ENCODE peak calls at places on chromosome 3, in four cellular contexts. One of them, this sample, is unnamed.

GRCh38 chr3:138459619-138460535 is 25.5 kb downstream of the ESYT3 start:
- DNase-seq in mucosa of descending colon: no peak
- DNase-seq in MCF 10A: no peak
- DNase-seq in stomach: no peak
- DNase-seq in this sample: peak; percentile 77

GRCh38 chr3:62238431-62238830 is 134.9 kb downstream of the FEZF2 start:
- DNase-seq in mucosa of descending colon: no peak
- DNase-seq in MCF 10A: no peak
- DNase-seq in stomach: no peak
- DNase-seq in this sample: no peak

GRCh38 chr3:13451301-13451673 is 28.8 kb upstream of the HDAC11 start:
- DNase-seq in mucosa of descending colon: no peak
- DNase-seq in MCF 10A: no peak
- DNase-seq in stomach: no peak
- DNase-seq in this sample: no peak

GRCh38 chr3:43259626-43260025 is 26.7 kb upstream of the SNRK start:
- DNase-seq in mucosa of descending colon: no peak
- DNase-seq in MCF 10A: peak; percentile 59
- DNase-seq in stomach: no peak
- DNase-seq in this sample: no peak

GRCh38 chr3:18988619-18989229 is 159.6 kb upstream of the KCNH8 start:
- DNase-seq in mucosa of descending colon: no peak
- DNase-seq in MCF 10A: peak; percentile 63
- DNase-seq in stomach: no peak
- DNase-seq in this sample: no peak

GRCh38 chr3:112297714-112298113 is 3.7 kb upstream of the SLC9C1 start:
- DNase-seq in mucosa of descending colon: no peak
- DNase-seq in MCF 10A: no peak
- DNase-seq in stomach: no peak
- DNase-seq in this sample: no peak

GRCh38 chr3:190718691-190719090 is 143.8 kb downstream of the GMNC start:
- DNase-seq in mucosa of descending colon: no peak
- DNase-seq in MCF 10A: peak; percentile 48
- DNase-seq in stomach: no peak
- DNase-seq in this sample: no peak

GRCh38 chr3:88059380-88060160 is 515 bp downstream of the ZNF654 start:
- DNase-seq in mucosa of descending colon: no peak
- DNase-seq in MCF 10A: no peak
- DNase-seq in stomach: no peak
- DNase-seq in this sample: no peak

GRCh38 chr3:49673715-49674490 is at the start of gene APEH:
- DNase-seq in mucosa of descending colon: peak; percentile 99
- DNase-seq in MCF 10A: peak; percentile 98
- DNase-seq in stomach: peak; percentile 98
- DNase-seq in this sample: peak; percentile 99

GRCh38 chr3:108406063-108406660 is 104.2 kb downstream of the MYH15 start:
- DNase-seq in mucosa of descending colon: no peak
- DNase-seq in MCF 10A: peak; percentile 3
- DNase-seq in stomach: no peak
- DNase-seq in this sample: no peak

GRCh38 chr3:59816312-59816711 is 766.5 kb upstream of the CFAP20DC start:
- DNase-seq in mucosa of descending colon: no peak
- DNase-seq in MCF 10A: no peak
- DNase-seq in stomach: no peak
- DNase-seq in this sample: no peak

GRCh38 chr3:177447938-177448337 is 250.7 kb upstream of the TBL1XR1 start:
- DNase-seq in mucosa of descending colon: peak; percentile 90
- DNase-seq in MCF 10A: peak; percentile 96
- DNase-seq in stomach: peak; percentile 89
- DNase-seq in this sample: no peak

GRCh38 chr3:52313774-52314188 is 2.3 kb upstream of the DNAH1 start:
- DNase-seq in mucosa of descending colon: no peak
- DNase-seq in MCF 10A: peak; percentile 45
- DNase-seq in stomach: no peak
- DNase-seq in this sample: no peak

GRCh38 chr3:43348852-43349574 is 62.7 kb downstream of the SNRK start:
- DNase-seq in mucosa of descending colon: no peak
- DNase-seq in MCF 10A: no peak
- DNase-seq in stomach: no peak
- DNase-seq in this sample: no peak

GRCh38 chr3:37626722-37627565 is 234.7 kb upstream of the CTDSPL start:
- DNase-seq in mucosa of descending colon: no peak
- DNase-seq in MCF 10A: no peak
- DNase-seq in stomach: no peak
- DNase-seq in this sample: no peak

GRCh38 chr3:55588120-55588765 is 101.1 kb upstream of the WNT5A start:
- DNase-seq in mucosa of descending colon: no peak
- DNase-seq in MCF 10A: no peak
- DNase-seq in stomach: no peak
- DNase-seq in this sample: no peak

GRCh38 chr3:141331370-141332318 is 36.7 kb upstream of the ZBTB38 start:
- DNase-seq in mucosa of descending colon: peak; percentile 60
- DNase-seq in MCF 10A: peak; percentile 89
- DNase-seq in stomach: no peak
- DNase-seq in this sample: no peak

GRCh38 chr3:160331127-160331937 is 67.7 kb downstream of the IFT80 start:
- DNase-seq in mucosa of descending colon: no peak
- DNase-seq in MCF 10A: peak; percentile 70
- DNase-seq in stomach: no peak
- DNase-seq in this sample: no peak

GRCh38 chr3:14988988-14989394 is 41.6 kb downstream of the NR2C2 start:
- DNase-seq in mucosa of descending colon: no peak
- DNase-seq in MCF 10A: no peak
- DNase-seq in stomach: no peak
- DNase-seq in this sample: no peak

GRCh38 chr3:139597947-139598346 is 58.4 kb upstream of the RBP1 start:
- DNase-seq in mucosa of descending colon: no peak
- DNase-seq in MCF 10A: no peak
- DNase-seq in stomach: no peak
- DNase-seq in this sample: no peak

GRCh38 chr3:142929109-142929508 is 34.4 kb downstream of the PAQR9 start:
- DNase-seq in mucosa of descending colon: no peak
- DNase-seq in MCF 10A: peak; percentile 70
- DNase-seq in stomach: peak; percentile 53
- DNase-seq in this sample: no peak

GRCh38 chr3:49721165-49721860 is 1.8 kb upstream of the AMIGO3 start:
- DNase-seq in mucosa of descending colon: no peak
- DNase-seq in MCF 10A: no peak
- DNase-seq in stomach: no peak
- DNase-seq in this sample: no peak

GRCh38 chr3:20073068-20073467 is 32.8 kb downstream of the KAT2B start:
- DNase-seq in mucosa of descending colon: no peak
- DNase-seq in MCF 10A: no peak
- DNase-seq in stomach: no peak
- DNase-seq in this sample: no peak

GRCh38 chr3:188415196-188415595 is 261.2 kb downstream of the LPP start:
- DNase-seq in mucosa of descending colon: no peak
- DNase-seq in MCF 10A: peak; percentile 61
- DNase-seq in stomach: no peak
- DNase-seq in this sample: no peak

GRCh38 chr3:117104792-117105191 is 395.2 kb downstream of the TUSC7 start:
- DNase-seq in mucosa of descending colon: no peak
- DNase-seq in MCF 10A: no peak
- DNase-seq in stomach: no peak
- DNase-seq in this sample: no peak

GRCh38 chr3:65619391-65620298 is 419.1 kb downstream of the MAGI1 start:
- DNase-seq in mucosa of descending colon: no peak
- DNase-seq in MCF 10A: no peak
- DNase-seq in stomach: no peak
- DNase-seq in this sample: no peak

GRCh38 chr3:47273564-47273963 is 9.0 kb downstream of the KIF9 start:
- DNase-seq in mucosa of descending colon: no peak
- DNase-seq in MCF 10A: no peak
- DNase-seq in stomach: no peak
- DNase-seq in this sample: no peak
- TF ChIP-seq CTCF in mucosa of descending colon: no peak
- TF ChIP-seq CTCF in MCF 10A: no peak
- TF ChIP-seq CTCF in stomach: no peak
- TF ChIP-seq CTCF in this sample: no peak

GRCh38 chr3:127547761-127548605 is 42.5 kb downstream of the TPRA1 start:
- DNase-seq in mucosa of descending colon: peak; percentile 83
- DNase-seq in MCF 10A: peak; percentile 47
- DNase-seq in stomach: peak; percentile 86
- DNase-seq in this sample: peak; percentile 93
- TF ChIP-seq CTCF in mucosa of descending colon: peak; percentile 70
- TF ChIP-seq CTCF in MCF 10A: peak; percentile 69
- TF ChIP-seq CTCF in stomach: peak; percentile 74
- TF ChIP-seq CTCF in this sample: peak; percentile 72

DNA sequence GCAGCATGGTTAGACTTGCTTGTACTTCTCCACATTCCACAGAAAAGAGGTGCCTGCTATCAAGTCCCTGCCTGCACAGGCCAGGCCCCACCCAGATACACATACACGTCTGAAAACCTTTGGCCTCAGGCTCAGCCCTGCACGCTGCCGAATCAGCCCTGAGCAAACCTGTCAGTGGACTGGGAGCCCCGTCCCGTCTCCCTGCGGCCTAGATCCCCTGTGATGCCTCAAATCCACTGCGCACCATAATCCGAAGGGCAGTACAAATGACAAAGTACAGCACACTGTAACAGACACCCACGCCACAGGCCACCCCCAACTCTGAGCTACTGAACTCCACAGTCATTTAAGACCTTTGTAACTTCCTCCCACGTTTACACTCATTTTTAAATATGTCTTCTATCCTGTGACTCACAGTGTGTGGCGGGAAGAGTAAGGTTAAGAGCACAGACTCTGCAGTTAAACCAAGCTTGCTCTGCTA is 67.1 kb downstream of the MB21D2 start:
- DNase-seq in mucosa of descending colon: peak; percentile 71
- DNase-seq in MCF 10A: peak; percentile 76
- DNase-seq in stomach: peak; percentile 45
- DNase-seq in this sample: no peak
- TF ChIP-seq CTCF in mucosa of descending colon: no peak
- TF ChIP-seq CTCF in MCF 10A: no peak
- TF ChIP-seq CTCF in stomach: no peak
- TF ChIP-seq CTCF in this sample: no peak

GRCh38 chr3:41863024-41863423 is 98.9 kb downstream of the ULK4 start:
- DNase-seq in mucosa of descending colon: no peak
- DNase-seq in MCF 10A: peak; percentile 13
- DNase-seq in stomach: no peak
- DNase-seq in this sample: no peak
- TF ChIP-seq CTCF in mucosa of descending colon: no peak
- TF ChIP-seq CTCF in MCF 10A: no peak
- TF ChIP-seq CTCF in stomach: no peak
- TF ChIP-seq CTCF in this sample: peak; percentile 17

DNA sequence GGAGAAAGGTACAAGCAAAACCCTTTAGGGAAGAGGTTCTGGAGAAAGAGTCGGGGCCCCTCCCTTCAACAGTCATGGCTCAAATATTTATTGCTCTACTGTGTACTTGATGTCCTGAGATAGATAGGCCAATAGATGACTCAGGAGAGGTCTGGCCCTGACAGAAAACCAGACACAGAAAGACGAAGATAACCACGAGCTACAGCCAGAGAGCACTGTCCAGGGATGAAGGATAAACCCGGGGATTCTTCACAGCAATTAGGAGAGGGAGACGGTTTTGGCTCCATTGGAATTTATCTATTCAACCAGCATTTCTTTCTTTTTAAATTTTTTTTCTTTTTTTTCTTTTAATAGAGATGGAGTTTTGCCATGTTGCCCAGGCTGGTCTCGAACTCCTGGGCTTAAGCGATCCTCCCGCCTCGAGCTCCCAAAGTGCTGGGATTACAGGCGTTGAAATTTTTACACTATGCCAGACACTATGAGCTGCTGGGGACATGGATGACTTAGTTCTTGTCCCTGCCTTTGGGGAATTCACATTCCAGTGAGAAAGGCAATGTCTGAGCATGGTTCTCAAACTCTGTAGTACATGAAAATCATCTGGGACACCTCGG is 4.6 kb upstream of the CIDEC start:
- DNase-seq in mucosa of descending colon: no peak
- DNase-seq in MCF 10A: peak; percentile 90
- DNase-seq in stomach: no peak
- DNase-seq in this sample: no peak
- TF ChIP-seq CTCF in mucosa of descending colon: no peak
- TF ChIP-seq CTCF in MCF 10A: no peak
- TF ChIP-seq CTCF in stomach: no peak
- TF ChIP-seq CTCF in this sample: no peak

GRCh38 chr3:125582707-125583106 is 12.6 kb downstream of the OSBPL11 start:
- DNase-seq in mucosa of descending colon: no peak
- DNase-seq in MCF 10A: peak; percentile 28
- DNase-seq in stomach: no peak
- DNase-seq in this sample: no peak
- TF ChIP-seq CTCF in mucosa of descending colon: no peak
- TF ChIP-seq CTCF in MCF 10A: peak; percentile 30
- TF ChIP-seq CTCF in stomach: no peak
- TF ChIP-seq CTCF in this sample: peak; percentile 24

GRCh38 chr3:194933465-194933864 is 247.8 kb downstream of the FAM43A start:
- DNase-seq in mucosa of descending colon: no peak
- DNase-seq in MCF 10A: no peak
- DNase-seq in stomach: no peak
- DNase-seq in this sample: no peak
- TF ChIP-seq CTCF in mucosa of descending colon: no peak
- TF ChIP-seq CTCF in MCF 10A: no peak
- TF ChIP-seq CTCF in stomach: no peak
- TF ChIP-seq CTCF in this sample: no peak

GRCh38 chr3:171939578-171939977 is 96.4 kb downstream of the TMEM212 start:
- DNase-seq in mucosa of descending colon: no peak
- DNase-seq in MCF 10A: no peak
- DNase-seq in stomach: no peak
- DNase-seq in this sample: no peak

GRCh38 chr3:171936231-171936841 is 93.2 kb downstream of the TMEM212 start:
- DNase-seq in mucosa of descending colon: no peak
- DNase-seq in MCF 10A: peak; percentile 75
- DNase-seq in stomach: no peak
- DNase-seq in this sample: no peak

GRCh38 chr3:171943262-171944108 is 95.9 kb upstream of the FNDC3B start:
- DNase-seq in mucosa of descending colon: no peak
- DNase-seq in MCF 10A: no peak
- DNase-seq in stomach: no peak
- DNase-seq in this sample: no peak

GRCh38 chr3:171944109-171945016 is 95.0 kb upstream of the FNDC3B start:
- DNase-seq in mucosa of descending colon: no peak
- DNase-seq in MCF 10A: no peak
- DNase-seq in stomach: no peak
- DNase-seq in this sample: no peak

GRCh38 chr3:171940250-171940649 is 97.1 kb downstream of the TMEM212 start:
- DNase-seq in mucosa of descending colon: no peak
- DNase-seq in MCF 10A: no peak
- DNase-seq in stomach: no peak
- DNase-seq in this sample: no peak
- TF ChIP-seq CTCF in mucosa of descending colon: no peak
- TF ChIP-seq CTCF in MCF 10A: no peak
- TF ChIP-seq CTCF in stomach: no peak
- TF ChIP-seq CTCF in this sample: no peak

DNA sequence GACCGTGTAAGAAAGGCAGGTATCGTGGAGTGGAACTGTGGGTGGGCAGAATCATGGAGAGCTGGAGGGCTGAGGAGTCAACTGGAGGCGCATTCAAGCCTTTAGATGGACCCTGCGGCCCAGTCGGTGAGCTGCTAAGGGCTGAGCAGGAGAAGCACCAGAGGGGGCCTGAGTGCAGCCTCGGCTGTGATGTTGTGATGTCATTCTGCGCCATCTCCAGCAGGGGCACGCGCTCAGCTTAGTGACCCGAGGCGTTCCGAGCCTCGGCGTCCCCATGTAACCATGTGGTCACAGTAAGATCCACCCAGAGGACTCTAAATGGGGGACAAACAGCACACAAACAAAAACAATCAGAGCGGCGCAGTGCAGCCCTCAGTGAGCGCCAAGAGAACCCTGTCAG is 76.8 kb downstream of the VGLL4 start:
- DNase-seq in mucosa of descending colon: no peak
- DNase-seq in MCF 10A: no peak
- DNase-seq in stomach: no peak
- DNase-seq in this sample: no peak
- TF ChIP-seq CTCF in mucosa of descending colon: no peak
- TF ChIP-seq CTCF in MCF 10A: no peak
- TF ChIP-seq CTCF in stomach: no peak
- TF ChIP-seq CTCF in this sample: no peak